ENCODE peak calls at places on chromosomes 11 and 22, in six cellular contexts. One of them, this sample, is unnamed.

GRCh38 chr11:86698634-86699033 is 26.2 kb upstream of the ME3 start:
- DNase-seq in activated naive CD8-positive, alpha-beta T cell treated with anti-CD3 and anti-CD28 coated beads, Interleukin-2, amount 10 ng/mL, durations not matched to agents 7 days and 5 days: no peak
- DNase-seq in naive thymus-derived CD8-positive, alpha-beta T cell: no peak
- DNase-seq in A549: no peak
- DNase-seq in NCI-H510A: no peak
- DNase-seq in prostate gland: no peak
- DNase-seq in this sample: no peak

GRCh38 chr11:97742717-97743116 is 1278.0 kb upstream of the CNTN5 start:
- DNase-seq in A549: no peak
- DNase-seq in NCI-H510A: no peak
- DNase-seq in prostate gland: no peak
- DNase-seq in activated naive CD8-positive, alpha-beta T cell treated with anti-CD3 and anti-CD28 coated beads, Interleukin-2, amount 10 ng/mL, durations not matched to agents 7 days and 5 days: no peak
- DNase-seq in naive thymus-derived CD8-positive, alpha-beta T cell: no peak
- DNase-seq in this sample: no peak

GRCh38 chr11:13939952-13940610 is 22.4 kb upstream of the SPON1 start:
- DNase-seq in A549: peak
- DNase-seq in prostate gland: no peak
- DNase-seq in activated naive CD8-positive, alpha-beta T cell treated with anti-CD3 and anti-CD28 coated beads, Interleukin-2, amount 10 ng/mL, durations not matched to agents 7 days and 5 days: peak
- DNase-seq in naive thymus-derived CD8-positive, alpha-beta T cell: no peak
- DNase-seq in NCI-H510A: no peak
- DNase-seq in this sample: no peak

GRCh38 chr11:45108070-45109064 is 38.1 kb upstream of the PRDM11 start:
- DNase-seq in NCI-H510A: no peak
- DNase-seq in activated naive CD8-positive, alpha-beta T cell treated with anti-CD3 and anti-CD28 coated beads, Interleukin-2, amount 10 ng/mL, durations not matched to agents 7 days and 5 days: no peak
- DNase-seq in A549: no peak
- DNase-seq in naive thymus-derived CD8-positive, alpha-beta T cell: no peak
- DNase-seq in prostate gland: no peak
- DNase-seq in this sample: no peak

GRCh38 chr11:86747801-86748200 is 52.5 kb upstream of the PRSS23 start:
- DNase-seq in NCI-H510A: no peak
- DNase-seq in activated naive CD8-positive, alpha-beta T cell treated with anti-CD3 and anti-CD28 coated beads, Interleukin-2, amount 10 ng/mL, durations not matched to agents 7 days and 5 days: no peak
- DNase-seq in naive thymus-derived CD8-positive, alpha-beta T cell: no peak
- DNase-seq in A549: no peak
- DNase-seq in prostate gland: no peak
- DNase-seq in this sample: no peak

GRCh38 chr11:68961245-68961644 is 19.5 kb downstream of the MRGPRD start:
- DNase-seq in naive thymus-derived CD8-positive, alpha-beta T cell: no peak
- DNase-seq in activated naive CD8-positive, alpha-beta T cell treated with anti-CD3 and anti-CD28 coated beads, Interleukin-2, amount 10 ng/mL, durations not matched to agents 7 days and 5 days: no peak
- DNase-seq in A549: no peak
- DNase-seq in prostate gland: no peak
- DNase-seq in NCI-H510A: no peak
- DNase-seq in this sample: no peak

GRCh38 chr11:117094776-117095175 is 3.5 kb downstream of the SIK3 start:
- DNase-seq in activated naive CD8-positive, alpha-beta T cell treated with anti-CD3 and anti-CD28 coated beads, Interleukin-2, amount 10 ng/mL, durations not matched to agents 7 days and 5 days: no peak
- DNase-seq in NCI-H510A: no peak
- DNase-seq in prostate gland: no peak
- DNase-seq in naive thymus-derived CD8-positive, alpha-beta T cell: no peak
- DNase-seq in A549: no peak
- DNase-seq in this sample: no peak

GRCh38 chr11:28547395-28547794 is 439.2 kb downstream of the METTL15 start:
- DNase-seq in A549: no peak
- DNase-seq in prostate gland: no peak
- DNase-seq in activated naive CD8-positive, alpha-beta T cell treated with anti-CD3 and anti-CD28 coated beads, Interleukin-2, amount 10 ng/mL, durations not matched to agents 7 days and 5 days: no peak
- DNase-seq in NCI-H510A: no peak
- DNase-seq in naive thymus-derived CD8-positive, alpha-beta T cell: no peak
- DNase-seq in this sample: no peak

GRCh38 chr11:15875393-15875792 is 481.0 kb downstream of the SOX6 start:
- DNase-seq in prostate gland: no peak
- DNase-seq in activated naive CD8-positive, alpha-beta T cell treated with anti-CD3 and anti-CD28 coated beads, Interleukin-2, amount 10 ng/mL, durations not matched to agents 7 days and 5 days: no peak
- DNase-seq in NCI-H510A: no peak
- DNase-seq in naive thymus-derived CD8-positive, alpha-beta T cell: no peak
- DNase-seq in A549: no peak
- DNase-seq in this sample: no peak

GRCh38 chr11:7512525-7513209 is 1.1 kb upstream of the PPFIBP2 start:
- DNase-seq in activated naive CD8-positive, alpha-beta T cell treated with anti-CD3 and anti-CD28 coated beads, Interleukin-2, amount 10 ng/mL, durations not matched to agents 7 days and 5 days: peak
- DNase-seq in NCI-H510A: peak
- DNase-seq in prostate gland: peak
- DNase-seq in A549: no peak
- DNase-seq in naive thymus-derived CD8-positive, alpha-beta T cell: peak
- DNase-seq in this sample: no peak

GRCh38 chr11:69131644-69132300 is 24.0 kb upstream of the SMIM38 start:
- DNase-seq in prostate gland: peak
- DNase-seq in activated naive CD8-positive, alpha-beta T cell treated with anti-CD3 and anti-CD28 coated beads, Interleukin-2, amount 10 ng/mL, durations not matched to agents 7 days and 5 days: no peak
- DNase-seq in naive thymus-derived CD8-positive, alpha-beta T cell: no peak
- DNase-seq in A549: peak
- DNase-seq in NCI-H510A: peak
- DNase-seq in this sample: peak

GRCh38 chr11:122803716-122804115 is 34.6 kb upstream of the CRTAM start:
- DNase-seq in prostate gland: no peak
- DNase-seq in NCI-H510A: no peak
- DNase-seq in naive thymus-derived CD8-positive, alpha-beta T cell: no peak
- DNase-seq in activated naive CD8-positive, alpha-beta T cell treated with anti-CD3 and anti-CD28 coated beads, Interleukin-2, amount 10 ng/mL, durations not matched to agents 7 days and 5 days: no peak
- DNase-seq in A549: no peak
- DNase-seq in this sample: no peak

GRCh38 chr11:1303973-1304372 is 5.5 kb downstream of the TOLLIP start:
- DNase-seq in naive thymus-derived CD8-positive, alpha-beta T cell: no peak
- DNase-seq in A549: no peak
- DNase-seq in NCI-H510A: no peak
- DNase-seq in prostate gland: peak
- DNase-seq in activated naive CD8-positive, alpha-beta T cell treated with anti-CD3 and anti-CD28 coated beads, Interleukin-2, amount 10 ng/mL, durations not matched to agents 7 days and 5 days: no peak
- DNase-seq in this sample: no peak

GRCh38 chr11:643366-643765 is 6.3 kb downstream of the DRD4 start:
- DNase-seq in naive thymus-derived CD8-positive, alpha-beta T cell: no peak
- DNase-seq in A549: no peak
- DNase-seq in activated naive CD8-positive, alpha-beta T cell treated with anti-CD3 and anti-CD28 coated beads, Interleukin-2, amount 10 ng/mL, durations not matched to agents 7 days and 5 days: peak
- DNase-seq in NCI-H510A: no peak
- DNase-seq in prostate gland: no peak
- DNase-seq in this sample: no peak

GRCh38 chr22:36569999-36570398 is 41.0 kb upstream of the EIF3D start:
- DNase-seq in NCI-H510A: peak
- DNase-seq in prostate gland: no peak
- DNase-seq in A549: peak
- DNase-seq in naive thymus-derived CD8-positive, alpha-beta T cell: no peak
- DNase-seq in activated naive CD8-positive, alpha-beta T cell treated with anti-CD3 and anti-CD28 coated beads, Interleukin-2, amount 10 ng/mL, durations not matched to agents 7 days and 5 days: no peak
- DNase-seq in this sample: no peak

GRCh38 chr11:57491371-57492061 is 24.0 kb downstream of the SLC43A1 start:
- DNase-seq in A549: no peak
- DNase-seq in naive thymus-derived CD8-positive, alpha-beta T cell: peak
- DNase-seq in prostate gland: no peak
- DNase-seq in activated naive CD8-positive, alpha-beta T cell treated with anti-CD3 and anti-CD28 coated beads, Interleukin-2, amount 10 ng/mL, durations not matched to agents 7 days and 5 days: peak
- DNase-seq in NCI-H510A: no peak
- DNase-seq in this sample: no peak

GRCh38 chr11:133825666-133826065 is 19.6 kb downstream of the SPATA19 start:
- DNase-seq in NCI-H510A: no peak
- DNase-seq in naive thymus-derived CD8-positive, alpha-beta T cell: no peak
- DNase-seq in activated naive CD8-positive, alpha-beta T cell treated with anti-CD3 and anti-CD28 coated beads, Interleukin-2, amount 10 ng/mL, durations not matched to agents 7 days and 5 days: no peak
- DNase-seq in A549: no peak
- DNase-seq in prostate gland: no peak
- DNase-seq in this sample: no peak

GRCh38 chr11:74570266-74571061 is 21.9 kb upstream of the POLD3 start:
- DNase-seq in NCI-H510A: no peak
- DNase-seq in prostate gland: peak
- DNase-seq in activated naive CD8-positive, alpha-beta T cell treated with anti-CD3 and anti-CD28 coated beads, Interleukin-2, amount 10 ng/mL, durations not matched to agents 7 days and 5 days: no peak
- DNase-seq in A549: peak
- DNase-seq in naive thymus-derived CD8-positive, alpha-beta T cell: no peak
- DNase-seq in this sample: peak

GRCh38 chr11:30504468-30504867 is 81.7 kb downstream of the MPPED2 start:
- DNase-seq in NCI-H510A: no peak
- DNase-seq in A549: no peak
- DNase-seq in activated naive CD8-positive, alpha-beta T cell treated with anti-CD3 and anti-CD28 coated beads, Interleukin-2, amount 10 ng/mL, durations not matched to agents 7 days and 5 days: no peak
- DNase-seq in naive thymus-derived CD8-positive, alpha-beta T cell: no peak
- DNase-seq in prostate gland: no peak
- DNase-seq in this sample: no peak

GRCh38 chr11:132850106-132850505 is 682.2 kb downstream of the OPCML start:
- DNase-seq in activated naive CD8-positive, alpha-beta T cell treated with anti-CD3 and anti-CD28 coated beads, Interleukin-2, amount 10 ng/mL, durations not matched to agents 7 days and 5 days: no peak
- DNase-seq in naive thymus-derived CD8-positive, alpha-beta T cell: no peak
- DNase-seq in NCI-H510A: no peak
- DNase-seq in A549: no peak
- DNase-seq in prostate gland: no peak
- DNase-seq in this sample: no peak

GRCh38 chr11:112877561-112877960 is 83.7 kb upstream of the NCAM1 start:
- DNase-seq in prostate gland: no peak
- DNase-seq in naive thymus-derived CD8-positive, alpha-beta T cell: no peak
- DNase-seq in activated naive CD8-positive, alpha-beta T cell treated with anti-CD3 and anti-CD28 coated beads, Interleukin-2, amount 10 ng/mL, durations not matched to agents 7 days and 5 days: no peak
- DNase-seq in A549: no peak
- DNase-seq in NCI-H510A: no peak
- DNase-seq in this sample: no peak

GRCh38 chr11:7540830-7541555 is 27.2 kb downstream of the PPFIBP2 start:
- DNase-seq in activated naive CD8-positive, alpha-beta T cell treated with anti-CD3 and anti-CD28 coated beads, Interleukin-2, amount 10 ng/mL, durations not matched to agents 7 days and 5 days: no peak
- DNase-seq in NCI-H510A: no peak
- DNase-seq in A549: no peak
- DNase-seq in prostate gland: no peak
- DNase-seq in naive thymus-derived CD8-positive, alpha-beta T cell: no peak
- DNase-seq in this sample: peak

GRCh38 chr22:35995772-35996171 is 32.9 kb downstream of the RBFOX2 start:
- DNase-seq in prostate gland: no peak
- DNase-seq in naive thymus-derived CD8-positive, alpha-beta T cell: no peak
- DNase-seq in A549: no peak
- DNase-seq in NCI-H510A: no peak
- DNase-seq in activated naive CD8-positive, alpha-beta T cell treated with anti-CD3 and anti-CD28 coated beads, Interleukin-2, amount 10 ng/mL, durations not matched to agents 7 days and 5 days: no peak
- DNase-seq in this sample: no peak

GRCh38 chr11:102603091-102603490 is 22.0 kb downstream of the MMP20 start:
- DNase-seq in activated naive CD8-positive, alpha-beta T cell treated with anti-CD3 and anti-CD28 coated beads, Interleukin-2, amount 10 ng/mL, durations not matched to agents 7 days and 5 days: no peak
- DNase-seq in naive thymus-derived CD8-positive, alpha-beta T cell: no peak
- DNase-seq in A549: no peak
- DNase-seq in prostate gland: peak
- DNase-seq in NCI-H510A: no peak
- DNase-seq in this sample: no peak

GRCh38 chr22:37051629-37052385 is at the start of gene KCTD17:
- DNase-seq in NCI-H510A: peak
- DNase-seq in prostate gland: peak
- DNase-seq in activated naive CD8-positive, alpha-beta T cell treated with anti-CD3 and anti-CD28 coated beads, Interleukin-2, amount 10 ng/mL, durations not matched to agents 7 days and 5 days: peak
- DNase-seq in A549: peak
- DNase-seq in naive thymus-derived CD8-positive, alpha-beta T cell: peak
- DNase-seq in this sample: no peak

GRCh38 chr11:128757235-128757711 is 63.4 kb downstream of the FLI1 start:
- DNase-seq in naive thymus-derived CD8-positive, alpha-beta T cell: peak
- DNase-seq in activated naive CD8-positive, alpha-beta T cell treated with anti-CD3 and anti-CD28 coated beads, Interleukin-2, amount 10 ng/mL, durations not matched to agents 7 days and 5 days: peak
- DNase-seq in prostate gland: no peak
- DNase-seq in NCI-H510A: no peak
- DNase-seq in A549: no peak
- DNase-seq in this sample: no peak

GRCh38 chr11:91257593-91258170 is 966.9 kb upstream of the FAT3 start:
- DNase-seq in prostate gland: no peak
- DNase-seq in A549: no peak
- DNase-seq in activated naive CD8-positive, alpha-beta T cell treated with anti-CD3 and anti-CD28 coated beads, Interleukin-2, amount 10 ng/mL, durations not matched to agents 7 days and 5 days: no peak
- DNase-seq in naive thymus-derived CD8-positive, alpha-beta T cell: no peak
- DNase-seq in NCI-H510A: no peak
- DNase-seq in this sample: no peak

GRCh38 chr22:26287382-26288228 is 118.3 kb downstream of the SEZ6L start:
- DNase-seq in NCI-H510A: no peak
- DNase-seq in naive thymus-derived CD8-positive, alpha-beta T cell: no peak
- DNase-seq in prostate gland: no peak
- DNase-seq in activated naive CD8-positive, alpha-beta T cell treated with anti-CD3 and anti-CD28 coated beads, Interleukin-2, amount 10 ng/mL, durations not matched to agents 7 days and 5 days: no peak
- DNase-seq in A549: no peak
- DNase-seq in this sample: no peak

GRCh38 chr22:29626497-29627195 is 23.2 kb downstream of the NF2 start:
- DNase-seq in activated naive CD8-positive, alpha-beta T cell treated with anti-CD3 and anti-CD28 coated beads, Interleukin-2, amount 10 ng/mL, durations not matched to agents 7 days and 5 days: no peak
- DNase-seq in prostate gland: no peak
- DNase-seq in naive thymus-derived CD8-positive, alpha-beta T cell: no peak
- DNase-seq in NCI-H510A: no peak
- DNase-seq in A549: no peak
- DNase-seq in this sample: no peak

GRCh38 chr11:48064306-48064705 is 83.9 kb downstream of the PTPRJ start:
- DNase-seq in NCI-H510A: no peak
- DNase-seq in activated naive CD8-positive, alpha-beta T cell treated with anti-CD3 and anti-CD28 coated beads, Interleukin-2, amount 10 ng/mL, durations not matched to agents 7 days and 5 days: no peak
- DNase-seq in A549: no peak
- DNase-seq in prostate gland: no peak
- DNase-seq in naive thymus-derived CD8-positive, alpha-beta T cell: no peak
- DNase-seq in this sample: no peak

GRCh38 chr22:27820896-27821866 is 19.6 kb upstream of the MN1 start:
- DNase-seq in A549: no peak
- DNase-seq in NCI-H510A: no peak
- DNase-seq in naive thymus-derived CD8-positive, alpha-beta T cell: no peak
- DNase-seq in activated naive CD8-positive, alpha-beta T cell treated with anti-CD3 and anti-CD28 coated beads, Interleukin-2, amount 10 ng/mL, durations not matched to agents 7 days and 5 days: no peak
- DNase-seq in prostate gland: no peak
- DNase-seq in this sample: no peak

GRCh38 chr22:45248832-45249561 is 8.3 kb upstream of the KIAA0930 start:
- DNase-seq in prostate gland: no peak
- DNase-seq in NCI-H510A: no peak
- DNase-seq in activated naive CD8-positive, alpha-beta T cell treated with anti-CD3 and anti-CD28 coated beads, Interleukin-2, amount 10 ng/mL, durations not matched to agents 7 days and 5 days: no peak
- DNase-seq in naive thymus-derived CD8-positive, alpha-beta T cell: no peak
- DNase-seq in A549: no peak
- DNase-seq in this sample: no peak

GRCh38 chr11:64028398-64029115 is 7.2 kb upstream of the FLRT1 start:
- DNase-seq in A549: no peak
- DNase-seq in NCI-H510A: peak
- DNase-seq in activated naive CD8-positive, alpha-beta T cell treated with anti-CD3 and anti-CD28 coated beads, Interleukin-2, amount 10 ng/mL, durations not matched to agents 7 days and 5 days: no peak
- DNase-seq in naive thymus-derived CD8-positive, alpha-beta T cell: no peak
- DNase-seq in prostate gland: no peak
- DNase-seq in this sample: no peak

GRCh38 chr11:35376613-35377012 is 42.7 kb downstream of the SLC1A2 start:
- DNase-seq in prostate gland: no peak
- DNase-seq in NCI-H510A: no peak
- DNase-seq in activated naive CD8-positive, alpha-beta T cell treated with anti-CD3 and anti-CD28 coated beads, Interleukin-2, amount 10 ng/mL, durations not matched to agents 7 days and 5 days: no peak
- DNase-seq in A549: no peak
- DNase-seq in naive thymus-derived CD8-positive, alpha-beta T cell: no peak
- DNase-seq in this sample: no peak

This sample was measured in LNCaP clone FGC.